ENCODE peak calls at places on chromosome 9, in five cellular contexts. H, N, B, S and T are unnamed samples.

GRCh38 chr9:36063804-36064447 is 27.2 kb downstream of the RECK start:
- DNase-seq in S (no peak), H (no peak), B (no peak), N (no peak), T (no peak)

GRCh38 chr9:2227468-2227867 is 212.3 kb downstream of the SMARCA2 start:
- DNase-seq in N (no peak), S (no peak), B (no peak), H (peak; percentile 86), T (no peak)

GRCh38 chr9:127174386-127175318 is 52.2 kb upstream of the ANGPTL2 start:
- DNase-seq in B (peak; percentile 53), S (no peak), H (no peak), N (no peak), T (no peak)

GRCh38 chr9:114503009-114503408 is 2.3 kb downstream of the WHRN start:
- DNase-seq in B (no peak), N (no peak), H (no peak), S (no peak), T (peak; percentile 30)

GRCh38 chr9:77981332-77981731 is 50.3 kb downstream of the GNAQ start:
- DNase-seq in H (no peak), B (no peak), S (no peak), N (no peak), T (no peak)

GRCh38 chr9:124349675-124350484 is 65.4 kb downstream of the PSMB7 start:
- DNase-seq in N (no peak), B (peak; percentile 20), S (no peak), H (peak; percentile 9), T (no peak)

GRCh38 chr9:115888131-115888530 is 265.5 kb upstream of the PAPPA start:
- DNase-seq in B (no peak), H (no peak), N (no peak), S (no peak), T (no peak)

GRCh38 chr9:107626118-107626517 is 136.5 kb upstream of the KLF4 start:
- DNase-seq in N (no peak), B (no peak), H (no peak), S (no peak), T (no peak)

GRCh38 chr9:85262333-85262732 is 479.4 kb downstream of the AGTPBP1 start:
- DNase-seq in N (peak; percentile 51), S (no peak), H (no peak), B (no peak), T (no peak)

GRCh38 chr9:134626576-134627416 is 14.8 kb upstream of the COL5A1 start:
- DNase-seq in N (no peak), S (peak; percentile 9), H (peak; percentile 9), B (peak; percentile 40), T (peak; percentile 12)

GRCh38 chr9:72473474-72474241 is 47.8 kb upstream of the TMC1 start:
- DNase-seq in H (no peak), N (no peak), S (no peak), B (no peak), T (no peak)

GRCh38 chr9:16870606-16871357 is at the start of gene BNC2:
- DNase-seq in S (no peak), H (peak; percentile 70), B (peak; percentile 74), N (peak; percentile 84), T (peak; percentile 91)

GRCh38 chr9:90803860-90804593 is 2.4 kb downstream of the SYK start:
- DNase-seq in S (no peak), H (no peak), B (no peak), N (no peak), T (no peak)

GRCh38 chr9:17280350-17281012 is 145.6 kb downstream of the CNTLN start:
- DNase-seq in N (no peak), B (no peak), S (no peak), H (no peak), T (no peak)

GRCh38 chr9:121302341-121302740 is 34.4 kb downstream of the GSN start:
- DNase-seq in N (no peak), H (no peak), S (peak; percentile 11), B (peak; percentile 32), T (no peak)

GRCh38 chr9:129900263-129901041 is 65.2 kb downstream of the USP20 start:
- DNase-seq in H (no peak), N (no peak), B (no peak), S (no peak), T (no peak)
- TF ChIP-seq EP300 in H (no peak), N (no peak), B (no peak), S (no peak), T (no peak)

GRCh38 chr9:3323714-3324113 is 202.1 kb downstream of the RFX3 start:
- DNase-seq in B (no peak), N (peak; percentile 1), S (no peak), H (no peak), T (no peak)
- TF ChIP-seq EP300 in B (no peak), N (no peak), S (no peak), H (no peak), T (no peak)

GRCh38 chr9:133375724-133376654 is at the start of the genes STKLD1 and SURF4:
- DNase-seq in H (peak; percentile 95), B (peak; percentile 96), N (peak; percentile 100), S (peak; percentile 92), T (peak; percentile 98)
- TF ChIP-seq EP300 in H (no peak), B (no peak), N (peak; percentile 27), S (no peak), T (no peak)

GRCh38 chr9:136411358-136411757 is 900 bp downstream of the PMPCA start:
- DNase-seq in H (no peak), B (no peak), N (no peak), S (no peak), T (no peak)

GRCh38 chr9:136412912-136413420 is 2.5 kb downstream of the PMPCA start:
- DNase-seq in N (no peak), B (no peak), S (no peak), H (no peak), T (no peak)

GRCh38 chr9:136409557-136410455 is 608 bp downstream of the ENTR1 start:
- DNase-seq in H (no peak), N (peak; percentile 80), B (peak; percentile 73), S (no peak), T (peak; percentile 87)

GRCh38 chr9:136407911-136408310 is 2.5 kb downstream of the ENTR1 start:
- DNase-seq in S (no peak), N (no peak), H (no peak), B (no peak), T (no peak)

GRCh38 chr9:136410500-136411287 is at the start of the genes ENTR1 and PMPCA:
- DNase-seq in N (peak; percentile 99), B (peak; percentile 96), H (peak; percentile 93), S (peak; percentile 85), T (peak; percentile 92)
- TF ChIP-seq EP300 in N (no peak), B (no peak), H (no peak), S (peak; percentile 89), T (no peak)

GRCh38 chr9:89635007-89635742 is 30.4 kb downstream of the GADD45G start:
- DNase-seq in N (no peak), H (peak; percentile 40), B (no peak), S (no peak), T (no peak)
- TF ChIP-seq EP300 in N (no peak), H (no peak), B (no peak), S (no peak), T (no peak)

DNA sequence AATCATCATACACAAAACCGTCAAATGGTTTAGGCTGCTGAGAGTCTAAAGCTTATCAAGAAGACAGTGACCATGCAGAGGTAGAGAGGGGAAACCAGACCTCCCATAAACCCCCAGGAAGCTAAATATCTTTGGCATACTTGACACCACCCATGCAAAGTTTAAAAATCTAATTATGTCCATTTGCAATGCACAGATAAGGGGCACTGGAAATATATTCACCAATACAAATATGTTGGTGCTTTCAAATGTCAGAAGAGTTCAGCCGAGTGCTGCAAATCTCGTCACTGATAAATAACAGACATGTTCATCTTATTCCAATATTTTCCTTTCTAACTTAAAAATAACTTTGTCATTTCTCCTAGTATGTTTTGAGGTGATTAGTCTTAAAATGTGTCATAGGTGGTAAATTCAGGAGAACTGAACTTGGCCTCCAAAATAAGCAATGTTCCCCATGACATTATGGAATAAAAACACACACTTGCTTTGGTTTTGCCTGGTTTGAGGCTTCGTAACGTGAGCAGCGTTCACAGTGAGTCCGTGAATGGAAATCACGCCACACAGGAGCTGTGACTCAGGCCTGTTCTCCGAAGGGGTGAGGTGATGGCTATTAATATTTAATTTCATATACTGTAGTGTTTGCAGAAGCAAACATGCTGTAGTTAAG is 182.2 kb downstream of the AOPEP start:
- DNase-seq in N (peak; percentile 51), H (no peak), S (no peak), B (no peak), T (peak; percentile 78)
- TF ChIP-seq EP300 in N (peak; percentile 93), H (no peak), S (no peak), B (no peak), T (peak; percentile 79)